ENCODE peak calls at places on chromosomes 12 and 14, in seven cellular contexts. D, G, E, U, S, W and Z are unnamed samples.

GRCh38 chr12:125314051-125314882 is 249.0 kb downstream of the AACS start:
- DNase-seq in U (no peak), D (no peak), S (no peak), W (no peak), G (no peak), E (no peak), Z (no peak)

GRCh38 chr14:79378020-79378419 is 833.3 kb downstream of the DIO2 start:
- DNase-seq in S (no peak), G (no peak), D (no peak), E (no peak), U (no peak), W (no peak), Z (no peak)

GRCh38 chr14:99732436-99733220 is 48.5 kb downstream of the CYP46A1 start:
- DNase-seq in S (peak), E (peak), G (no peak), U (no peak), W (no peak), D (no peak), Z (no peak)

GRCh38 chr14:39268393-39268792 is 34.7 kb downstream of the MIA2 start:
- DNase-seq in W (no peak), S (no peak), G (no peak), D (no peak), U (peak), E (no peak), Z (no peak)

GRCh38 chr12:127182018-127182417 is 1085.0 kb upstream of the TMEM132C start:
- DNase-seq in D (no peak), E (no peak), S (no peak), U (no peak), W (no peak), G (no peak), Z (no peak)

GRCh38 chr12:19428261-19428660 is 11.0 kb upstream of the AEBP2 start:
- DNase-seq in G (no peak), U (peak), S (no peak), D (no peak), E (no peak), W (no peak), Z (no peak)

GRCh38 chr12:119621878-119622277 is 28.3 kb downstream of the TMEM233 start:
- DNase-seq in E (no peak), G (no peak), S (no peak), U (no peak), D (no peak), W (no peak), Z (no peak)

GRCh38 chr12:92784795-92785562 is 82.2 kb downstream of the PLEKHG7 start:
- DNase-seq in E (no peak), S (no peak), U (peak), W (no peak), D (no peak), G (no peak), Z (no peak)

GRCh38 chr12:4216542-4216927 is 57.0 kb upstream of the CCND2 start:
- DNase-seq in D (no peak), W (no peak), G (no peak), U (no peak), S (no peak), E (no peak), Z (no peak)

GRCh38 chr14:31484754-31485153 is 3.1 kb downstream of the GPR33 start:
- DNase-seq in U (no peak), S (no peak), D (no peak), E (no peak), G (no peak), W (no peak), Z (no peak)

GRCh38 chr14:102769049-102769327 is 8.3 kb upstream of the TRAF3 start:
- DNase-seq in G (no peak), U (no peak), D (no peak), E (no peak), S (no peak), W (no peak), Z (no peak)

GRCh38 chr14:74599201-74599809 is 12.7 kb downstream of the LTBP2 start:
- DNase-seq in G (peak), S (peak), W (no peak), U (peak), E (no peak), D (no peak), Z (peak)

GRCh38 chr12:87283111-87283510 is 746.1 kb downstream of the C12orf50 start:
- DNase-seq in U (no peak), W (no peak), G (no peak), E (no peak), S (no peak), D (no peak), Z (no peak)

GRCh38 chr14:58822856-58823255 is 185.1 kb downstream of the DACT1 start:
- DNase-seq in D (no peak), W (no peak), S (no peak), G (no peak), U (no peak), E (no peak), Z (no peak)

GRCh38 chr14:73634333-73634833 is 10.4 kb upstream of the DNAL1 start:
- DNase-seq in W (peak), U (peak), D (no peak), E (peak), S (peak), G (no peak), Z (peak)

GRCh38 chr14:99574099-99574880 is 29.7 kb downstream of the CCDC85C start:
- DNase-seq in G (no peak), W (no peak), E (peak), D (no peak), S (peak), U (peak), Z (peak)

GRCh38 chr12:116881325-116881866 is at the start of gene HRK:
- DNase-seq in S (no peak), U (no peak), D (no peak), E (no peak), W (no peak), G (no peak), Z (peak)

GRCh38 chr12:129964300-129964699 is 60.5 kb upstream of the TMEM132D start:
- DNase-seq in W (no peak), E (no peak), U (no peak), G (no peak), S (no peak), D (no peak), Z (no peak)

GRCh38 chr12:116474331-116474730 is 84.8 kb upstream of the MAP1LC3B2 start:
- DNase-seq in E (no peak), U (peak), D (no peak), G (no peak), S (no peak), W (no peak), Z (no peak)

GRCh38 chr14:31965735-31966598 is 111.1 kb upstream of the ARHGAP5 start:
- DNase-seq in G (no peak), S (no peak), U (no peak), W (no peak), D (no peak), E (no peak), Z (peak)

GRCh38 chr14:75864352-75864751 is 117.4 kb downstream of the TGFB3 start:
- DNase-seq in D (no peak), G (no peak), S (no peak), W (no peak), U (peak), E (no peak), Z (no peak)

GRCh38 chr12:125055591-125055990 is 9.6 kb upstream of the AACS start:
- DNase-seq in U (no peak), G (no peak), E (no peak), W (no peak), S (no peak), D (no peak), Z (no peak)

GRCh38 chr12:6951551-6952120 is 480 bp downstream of the PTPN6 start:
- DNase-seq in W (no peak), S (no peak), U (no peak), D (no peak), G (no peak), E (no peak), Z (no peak)